ENCODE peak calls at places on chromosomes 4 and X, in eight cellular contexts. W, D, B, L, G, F, E and P are unnamed samples.

GRCh38 chrX:150547511-150548115 is 20.8 kb upstream of the MTM1 start:
- DNase-seq in W (no peak), D (no peak), B (peak; percentile 56), L (no peak), G (peak; percentile 82), F (peak; percentile 68), E (no peak), P (no peak)

GRCh38 chr4:108483077-108483476 is 137.3 kb upstream of the RPL34 start:
- DNase-seq in W (no peak), D (no peak), B (no peak), L (no peak), G (no peak), F (no peak), E (no peak), P (no peak)

GRCh38 chr4:70895405-70895804 is 6.8 kb upstream of the MOB1B start:
- DNase-seq in W (no peak), D (no peak), B (no peak), L (no peak), G (no peak), F (no peak), E (peak; percentile 17), P (no peak)

GRCh38 chr4:129358571-129358970 is 262.6 kb downstream of the C4orf33 start:
- DNase-seq in W (peak; percentile 40), D (no peak), B (no peak), L (no peak), G (no peak), F (no peak), E (peak; percentile 55), P (no peak)

GRCh38 chr4:24657768-24658617 is 73.6 kb upstream of the DHX15 start:
- DNase-seq in W (peak; percentile 52), D (no peak), B (peak; percentile 54), L (no peak), G (peak; percentile 51), F (peak; percentile 74), E (peak; percentile 99), P (peak; percentile 86)

GRCh38 chrX:1178580-1179057 is 33.8 kb downstream of the CRLF2 start:
- DNase-seq in W (no peak), D (no peak), B (peak; percentile 39), L (no peak), G (no peak), F (no peak), E (peak; percentile 59), P (no peak)

GRCh38 chrX:69158166-69159040 is 6.8 kb downstream of the PJA1 start:
- DNase-seq in W (peak; percentile 85), D (peak; percentile 13), B (peak; percentile 64), L (peak; percentile 48), G (no peak), F (peak; percentile 37), E (peak; percentile 82), P (peak; percentile 83)

GRCh38 chr4:132266374-132266773 is 882.7 kb upstream of the PCDH10 start:
- DNase-seq in W (no peak), D (no peak), B (no peak), L (no peak), G (no peak), F (no peak), E (no peak), P (no peak)

GRCh38 chr4:177351611-177352010 is 41.9 kb downstream of the NEIL3 start:
- DNase-seq in W (no peak), D (no peak), B (no peak), L (no peak), G (no peak), F (no peak), E (no peak), P (no peak)

GRCh38 chr4:1809754-1810502 is 16.8 kb downstream of the FGFR3 start:
- DNase-seq in W (peak; percentile 46), D (peak; percentile 24), B (peak; percentile 89), L (peak; percentile 24), G (peak; percentile 78), F (peak; percentile 71), E (peak; percentile 37), P (peak; percentile 89)

GRCh38 chrX:31074522-31074921 is 2.7 kb upstream of the FTHL17 start:
- DNase-seq in W (no peak), D (no peak), B (no peak), L (no peak), G (no peak), F (no peak), E (no peak), P (no peak)

GRCh38 chr4:132709024-132709423 is 440.1 kb upstream of the PCDH10 start:
- DNase-seq in W (no peak), D (no peak), B (no peak), L (no peak), G (no peak), F (no peak), E (no peak), P (no peak)

GRCh38 chr4:10278071-10278470 is 161.5 kb upstream of the WDR1 start:
- DNase-seq in W (no peak), D (no peak), B (no peak), L (no peak), G (no peak), F (no peak), E (no peak), P (no peak)

GRCh38 chr4:187171731-187172339 is 448.2 kb upstream of the FAT1 start:
- DNase-seq in W (peak; percentile 5), D (no peak), B (no peak), L (peak; percentile 7), G (no peak), F (no peak), E (no peak), P (no peak)

GRCh38 chr4:79403356-79403755 is 4.7 kb downstream of the GK2 start:
- DNase-seq in W (no peak), D (no peak), B (no peak), L (no peak), G (no peak), F (no peak), E (no peak), P (no peak)

GRCh38 chr4:8644966-8645752 is 52.6 kb downstream of the CPZ start:
- DNase-seq in W (no peak), D (no peak), B (no peak), L (no peak), G (peak; percentile 37), F (no peak), E (no peak), P (no peak)

GRCh38 chr4:139453041-139453370 is 915 bp upstream of the RAB33B start:
- DNase-seq in W (no peak), D (peak; percentile 60), B (no peak), L (no peak), G (no peak), F (peak; percentile 69), E (peak; percentile 79), P (no peak)

GRCh38 chr4:93827272-93827947 is 1.1 kb upstream of the ATOH1 start:
- DNase-seq in W (no peak), D (no peak), B (peak; percentile 81), L (no peak), G (no peak), F (peak; percentile 51), E (no peak), P (no peak)

GRCh38 chrX:111041018-111041462 is 55.0 kb upstream of the PAK3 start:
- DNase-seq in W (peak; percentile 90), D (no peak), B (peak; percentile 9), L (peak; percentile 20), G (no peak), F (no peak), E (peak; percentile 89), P (no peak)

GRCh38 chr4:33107813-33108212 is 2387.6 kb downstream of the PCDH7 start:
- DNase-seq in W (no peak), D (no peak), B (no peak), L (no peak), G (no peak), F (no peak), E (no peak), P (no peak)

GRCh38 chrX:33178218-33178617 is 33.1 kb downstream of the DMD start:
- DNase-seq in W (no peak), D (no peak), B (no peak), L (no peak), G (no peak), F (no peak), E (no peak), P (no peak)
- H3K9me3 ChIP-seq in W (no peaks in the 10 kb centered on the region), D (no peaks in the 10 kb centered on the region), B (no peaks in the 10 kb centered on the region), L (no peaks in the 10 kb centered on the region), G (no peaks in the 10 kb centered on the region), F (no peaks in the 10 kb centered on the region), E (peaks cover 3% of the 10 kb centered on the region), P (no peaks in the 10 kb centered on the region)

GRCh38 chr4:169443748-169444147 is 168.6 kb downstream of the NEK1 start:
- DNase-seq in W (no peak), D (no peak), B (no peak), L (no peak), G (no peak), F (no peak), E (no peak), P (no peak)
- H3K9me3 ChIP-seq in W (peaks cover 4% of the 10 kb centered on the region), D (no peaks in the 10 kb centered on the region), B (peaks cover 11% of the 10 kb centered on the region), L (no peaks in the 10 kb centered on the region), G (peaks cover 16% of the 10 kb centered on the region), F (peaks cover 22% of the 10 kb centered on the region), E (no peaks in the 10 kb centered on the region), P (no peaks in the 10 kb centered on the region)

DNA sequence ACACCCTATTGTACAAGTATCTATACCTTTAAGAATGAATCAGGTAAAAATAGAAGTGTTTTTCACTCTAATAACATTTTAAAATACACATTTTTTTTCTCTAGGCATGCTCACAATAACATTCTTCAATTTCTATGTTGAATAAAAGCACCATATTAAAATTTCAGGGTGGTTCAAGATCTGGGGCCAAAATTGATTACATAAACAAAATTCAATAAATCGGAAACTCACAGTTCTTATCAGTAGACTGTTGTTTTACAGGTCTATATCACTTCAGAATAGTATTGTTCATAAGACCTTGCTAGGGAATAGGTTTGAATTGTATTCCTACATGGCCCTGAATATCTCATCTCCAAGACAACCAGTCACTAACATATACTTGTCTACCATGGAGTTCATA is 634.0 kb downstream of the SPOCK3 start:
- DNase-seq in W (no peak), D (no peak), B (no peak), L (no peak), G (no peak), F (no peak), E (no peak), P (no peak)
- H3K9me3 ChIP-seq in W (peaks cover 13% of the 10 kb centered on the region), D (no peaks in the 10 kb centered on the region), B (no peaks in the 10 kb centered on the region), L (peaks cover 8% of the 10 kb centered on the region), G (no peaks in the 10 kb centered on the region), F (no peaks in the 10 kb centered on the region), E (no peaks in the 10 kb centered on the region), P (no peaks in the 10 kb centered on the region)

DNA sequence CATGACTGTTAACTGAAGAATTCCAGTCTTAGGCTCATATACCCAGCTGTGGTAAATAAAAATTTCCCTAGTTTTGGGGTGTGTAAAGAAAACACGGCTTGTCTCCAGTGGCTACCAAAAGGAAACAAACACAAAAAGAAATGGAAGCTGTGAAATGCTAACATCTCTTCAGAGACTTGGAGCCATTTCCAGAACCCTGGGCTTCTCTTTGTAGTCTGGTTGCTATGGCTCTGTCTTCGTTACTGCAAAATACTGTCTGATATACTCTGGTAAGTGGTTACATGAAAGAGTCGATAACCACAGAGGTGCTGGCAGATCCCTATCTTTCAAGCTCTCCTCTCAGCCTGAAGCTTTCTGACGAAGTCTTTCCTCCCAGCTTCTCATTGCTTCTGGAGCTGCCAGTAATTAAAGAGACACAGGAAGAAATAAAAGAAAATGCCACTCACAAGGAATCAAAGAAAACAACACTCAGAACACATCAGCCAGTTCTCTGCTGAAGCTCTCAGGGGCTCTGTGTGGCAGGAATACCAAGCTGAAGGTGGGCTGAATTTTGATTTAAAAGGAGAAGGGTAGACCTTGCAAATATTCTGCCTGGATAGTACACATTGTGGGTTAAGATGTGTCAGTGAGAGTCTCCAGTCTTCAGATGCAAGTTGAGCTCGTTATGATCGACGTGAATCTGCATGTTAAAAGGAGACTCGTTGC is 107.5 kb upstream of the FAM9C start:
- DNase-seq in W (peak; percentile 6), D (no peak), B (no peak), L (no peak), G (no peak), F (no peak), E (no peak), P (no peak)
- H3K9me3 ChIP-seq in W (peaks cover 7% of the 10 kb centered on the region), D (no peaks in the 10 kb centered on the region), B (no peaks in the 10 kb centered on the region), L (peaks cover 8% of the 10 kb centered on the region), G (no peaks in the 10 kb centered on the region), F (no peaks in the 10 kb centered on the region), E (peaks cover 3% of the 10 kb centered on the region), P (peaks cover 5% of the 10 kb centered on the region)

GRCh38 chrX:155188786-155189185 is 27.5 kb upstream of the VBP1 start:
- DNase-seq in W (no peak), D (no peak), B (no peak), L (no peak), G (no peak), F (no peak), E (no peak), P (no peak)
- H3K9me3 ChIP-seq in W (no peaks in the 10 kb centered on the region), D (no peaks in the 10 kb centered on the region), B (peaks cover 10% of the 10 kb centered on the region), L (no peaks in the 10 kb centered on the region), G (no peaks in the 10 kb centered on the region), F (no peaks in the 10 kb centered on the region), E (peaks cover 16% of the 10 kb centered on the region), P (no peaks in the 10 kb centered on the region)